ENCODE peak calls at places on chromosome 10, in four cellular contexts. M is transverse colon, Q is SK-N-SH, D is HCT116. W is an unnamed sample.

GRCh38 chr10:22461891-22462290 is 116.6 kb downstream of the SPAG6 start:
- DNase-seq in M (no peak), Q (no peak), D (no peak), W (no peak)

GRCh38 chr10:121324678-121325213 is 273.5 kb downstream of the FGFR2 start:
- DNase-seq in M (peak), Q (no peak), D (peak), W (no peak)

GRCh38 chr10:115624448-115624847 is 531.3 kb downstream of the ATRNL1 start:
- DNase-seq in M (no peak), Q (no peak), D (no peak), W (no peak)

GRCh38 chr10:11270135-11270857 is 252.6 kb downstream of the CELF2 start:
- DNase-seq in M (peak), Q (peak), D (peak), W (peak)

GRCh38 chr10:77619964-77620703 is 17.5 kb downstream of the KCNMA1 start:
- DNase-seq in M (no peak), Q (no peak), D (no peak), W (no peak)

GRCh38 chr10:128305601-128306345 is 179.6 kb upstream of the MKI67 start:
- DNase-seq in M (no peak), Q (no peak), D (no peak), W (no peak)

GRCh38 chr10:71045936-71046335 is 157.6 kb upstream of the PCBD1 start:
- DNase-seq in M (no peak), Q (no peak), D (no peak), W (no peak)

GRCh38 chr10:43214956-43215561 is 51.8 kb downstream of the RASGEF1A start:
- DNase-seq in M (no peak), Q (peak), D (no peak), W (no peak)

GRCh38 chr10:36888925-36889573 is 236.3 kb upstream of the ANKRD30A start:
- DNase-seq in M (peak), Q (peak), D (peak), W (peak)

GRCh38 chr10:52568309-52568708 is 204.3 kb downstream of the MBL2 start:
- DNase-seq in M (no peak), Q (no peak), D (no peak), W (no peak)

GRCh38 chr10:126075009-126075408 is 178.6 kb downstream of the FANK1 start:
- DNase-seq in M (no peak), Q (no peak), D (no peak), W (no peak)
- TF ChIP-seq POLR2AphosphoS5 in M (no peak), Q (no peak), D (no peak), W (no peak)

GRCh38 chr10:45514283-45515270 is 140.6 kb downstream of the ALOX5 start:
- DNase-seq in M (no peak), Q (peak), D (no peak), W (peak)
- TF ChIP-seq POLR2AphosphoS5 in M (no peak), Q (no peak), D (no peak), W (no peak)

GRCh38 chr10:3636356-3637181 is 148.4 kb downstream of the KLF6 start:
- DNase-seq in M (no peak), Q (peak), D (peak), W (no peak)
- TF ChIP-seq POLR2AphosphoS5 in M (no peak), Q (peak), D (no peak), W (no peak)

GRCh38 chr10:110857265-110858158 is 14.2 kb upstream of the PDCD4 start:
- DNase-seq in M (peak), Q (no peak), D (no peak), W (no peak)
- TF ChIP-seq POLR2AphosphoS5 in M (peak), Q (no peak), D (no peak), W (no peak)

GRCh38 chr10:63681965-63682704 is 160.9 kb downstream of the REEP3 start:
- DNase-seq in M (no peak), Q (no peak), D (no peak), W (no peak)
- TF ChIP-seq POLR2AphosphoS5 in M (peak), Q (peak), D (no peak), W (no peak)

DNA sequence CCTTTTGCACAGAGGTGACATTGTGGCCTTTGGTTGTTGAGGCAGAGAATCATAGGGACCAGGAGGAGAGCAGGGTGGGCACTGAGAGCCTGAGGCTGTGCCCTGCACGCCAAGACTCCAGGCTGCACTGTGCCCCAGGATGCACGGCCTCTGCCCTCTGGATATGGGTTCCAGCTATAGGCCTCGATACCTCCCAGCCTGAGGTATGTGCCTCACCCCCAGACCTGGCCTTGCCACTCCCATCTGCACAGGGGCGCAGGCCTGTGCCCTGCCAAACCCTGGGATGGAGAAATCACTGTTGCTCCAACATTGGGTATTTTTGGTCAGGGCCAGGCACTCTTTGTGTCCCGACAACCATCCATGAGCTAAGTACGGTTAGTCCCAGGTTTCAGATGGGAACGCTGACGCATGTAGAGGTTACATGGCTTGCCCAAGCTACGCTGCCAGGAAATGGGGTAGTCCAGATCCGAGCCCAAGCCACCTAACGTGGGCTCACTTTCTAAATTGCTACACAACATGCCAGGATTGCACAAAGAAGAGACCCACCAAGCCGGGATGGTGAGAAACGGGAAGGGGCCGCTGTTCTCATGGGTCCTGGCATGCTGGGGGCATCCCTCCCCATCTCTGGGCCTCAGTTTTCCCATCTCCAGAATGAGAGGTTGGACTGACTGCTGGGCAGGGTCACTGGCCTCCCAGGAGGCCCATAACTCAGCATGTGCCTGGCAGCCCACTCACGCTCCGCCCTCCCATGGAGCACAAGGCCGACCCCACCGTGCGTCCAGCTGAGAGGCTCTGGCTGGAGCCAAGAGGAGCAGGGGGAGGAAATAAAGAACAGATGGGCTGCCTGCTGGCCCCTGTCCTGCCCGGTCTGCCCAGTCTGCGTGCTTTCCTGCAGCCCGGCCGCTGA is 44.2 kb downstream of the ZCCHC24 start:
- DNase-seq in M (no peak), Q (peak), D (no peak), W (no peak)
- TF ChIP-seq POLR2AphosphoS5 in M (no peak), Q (peak), D (no peak), W (no peak)

DNA sequence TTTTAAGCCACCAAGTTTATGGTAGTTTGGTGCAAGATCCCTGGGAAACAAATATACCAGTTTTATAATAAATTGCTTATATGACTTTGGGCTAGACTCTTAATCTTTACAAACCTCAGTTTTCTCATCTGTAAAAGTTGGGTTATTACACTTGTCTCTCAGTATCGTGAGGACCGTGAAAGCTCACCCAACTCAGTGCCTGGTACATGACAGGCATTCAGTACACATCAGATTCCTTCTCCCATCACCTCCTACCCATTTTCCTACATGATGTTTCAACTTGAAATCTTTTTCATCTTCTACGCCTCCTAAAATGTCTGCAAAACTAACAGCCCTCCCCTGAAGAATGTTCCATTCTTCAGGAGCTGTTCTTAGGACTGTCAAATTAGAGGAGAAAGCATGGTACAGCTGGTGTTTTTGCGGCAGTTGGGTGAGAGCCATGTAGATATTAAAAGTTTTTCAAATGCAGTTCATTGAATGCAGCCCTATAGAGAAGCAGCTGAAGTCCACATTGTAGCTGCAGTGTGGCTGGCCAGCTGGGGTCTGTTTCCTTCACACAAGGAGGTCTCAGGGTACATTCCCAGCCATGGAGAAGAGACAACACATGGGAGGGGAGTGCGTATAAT is 812.8 kb downstream of the LRMDA start:
- DNase-seq in M (no peak), Q (no peak), D (no peak), W (no peak)
- TF ChIP-seq POLR2AphosphoS5 in M (no peak), Q (no peak), D (no peak), W (no peak)

DNA sequence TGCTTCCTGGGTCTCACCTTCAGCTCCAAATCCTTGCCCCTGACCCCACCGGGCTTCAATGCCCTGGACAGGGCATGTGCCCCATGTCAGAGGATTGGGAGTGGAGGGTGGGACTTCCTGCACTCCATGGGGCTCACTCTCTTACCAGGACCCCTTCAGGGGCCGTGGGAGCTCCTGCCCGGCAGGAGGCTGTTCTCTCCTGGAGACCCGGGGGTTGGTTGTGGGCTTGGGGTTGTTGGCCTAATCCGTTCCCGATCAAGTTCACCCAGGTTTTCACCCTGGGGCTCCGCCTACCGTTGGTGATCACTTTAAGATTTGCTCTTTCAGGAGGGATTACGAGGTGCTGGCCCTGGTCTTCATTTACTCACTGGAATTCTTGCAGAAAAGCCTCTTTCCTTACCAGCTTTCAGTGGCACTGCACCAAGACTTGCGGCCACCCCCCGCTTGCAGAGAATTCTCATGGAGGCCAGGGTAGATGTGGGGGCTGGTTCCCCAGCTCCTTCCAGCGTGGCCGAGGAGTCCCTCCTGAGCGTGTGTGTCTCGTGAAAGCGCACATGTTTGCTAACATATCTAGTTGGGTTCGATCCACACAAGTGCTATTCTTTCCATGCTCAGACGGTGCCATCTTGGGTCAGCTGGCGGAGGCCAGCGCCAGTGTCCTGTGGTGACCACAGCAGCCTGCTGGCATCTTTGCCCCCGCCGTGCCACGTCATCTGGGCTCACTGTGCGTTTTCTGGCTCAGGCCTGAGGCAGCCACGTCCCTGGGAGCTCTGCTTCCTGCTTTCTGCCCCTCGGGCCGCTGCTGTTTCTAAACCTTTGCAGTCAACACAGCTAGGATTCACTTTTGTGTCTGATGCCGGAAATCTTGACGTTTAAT is 15.6 kb downstream of the PWWP2B start:
- DNase-seq in M (no peak), Q (peak), D (no peak), W (no peak)
- TF ChIP-seq POLR2AphosphoS5 in M (no peak), Q (no peak), D (no peak), W (no peak)